ENCODE peak calls at places on chromosomes 5 and 9, in ten cellular contexts. One of them, this sample, is unnamed.

GRCh38 chr5:133460172-133460758 is 152.1 kb downstream of the FSTL4 start:
- DNase-seq in nucleus accumbens: no peak
- DNase-seq in HFFc6: no peak
- DNase-seq in esophagus squamous epithelium: no peak
- DNase-seq in stimulated activated naive CD4-positive, alpha-beta T cell: peak
- DNase-seq in activated naive CD8-positive, alpha-beta T cell treated with anti-CD3 and anti-CD28 coated beads, Interleukin-2, amount 50 U/mL, for 24 hours: peak
- DNase-seq in SHP77: no peak
- DNase-seq in dorsolateral prefrontal cortex: no peak
- DNase-seq in A172: peak
- DNase-seq in endothelial cell: peak
- DNase-seq in this sample: no peak

GRCh38 chr9:127744407-127745110 is 9.5 kb upstream of the TOR2A start:
- DNase-seq in HFFc6: no peak
- DNase-seq in endothelial cell: no peak
- DNase-seq in SHP77: no peak
- DNase-seq in activated naive CD8-positive, alpha-beta T cell treated with anti-CD3 and anti-CD28 coated beads, Interleukin-2, amount 50 U/mL, for 24 hours: no peak
- DNase-seq in dorsolateral prefrontal cortex: no peak
- DNase-seq in stimulated activated naive CD4-positive, alpha-beta T cell: no peak
- DNase-seq in esophagus squamous epithelium: no peak
- DNase-seq in nucleus accumbens: no peak
- DNase-seq in A172: no peak
- DNase-seq in this sample: no peak

GRCh38 chr5:142671801-142672200 is 14.1 kb downstream of the FGF1 start:
- DNase-seq in SHP77: no peak
- DNase-seq in esophagus squamous epithelium: no peak
- DNase-seq in activated naive CD8-positive, alpha-beta T cell treated with anti-CD3 and anti-CD28 coated beads, Interleukin-2, amount 50 U/mL, for 24 hours: no peak
- DNase-seq in HFFc6: peak
- DNase-seq in A172: peak
- DNase-seq in dorsolateral prefrontal cortex: no peak
- DNase-seq in endothelial cell: no peak
- DNase-seq in nucleus accumbens: no peak
- DNase-seq in stimulated activated naive CD4-positive, alpha-beta T cell: no peak
- DNase-seq in this sample: no peak

GRCh38 chr9:81661339-81661738 is 28.0 kb downstream of the TLE1 start:
- DNase-seq in A172: no peak
- DNase-seq in stimulated activated naive CD4-positive, alpha-beta T cell: no peak
- DNase-seq in HFFc6: no peak
- DNase-seq in nucleus accumbens: no peak
- DNase-seq in activated naive CD8-positive, alpha-beta T cell treated with anti-CD3 and anti-CD28 coated beads, Interleukin-2, amount 50 U/mL, for 24 hours: no peak
- DNase-seq in esophagus squamous epithelium: no peak
- DNase-seq in dorsolateral prefrontal cortex: no peak
- DNase-seq in SHP77: no peak
- DNase-seq in endothelial cell: no peak
- DNase-seq in this sample: no peak

GRCh38 chr9:35232867-35233544 is 71.2 kb downstream of the UNC13B start:
- DNase-seq in SHP77: no peak
- DNase-seq in esophagus squamous epithelium: no peak
- DNase-seq in dorsolateral prefrontal cortex: no peak
- DNase-seq in activated naive CD8-positive, alpha-beta T cell treated with anti-CD3 and anti-CD28 coated beads, Interleukin-2, amount 50 U/mL, for 24 hours: no peak
- DNase-seq in A172: no peak
- DNase-seq in nucleus accumbens: no peak
- DNase-seq in stimulated activated naive CD4-positive, alpha-beta T cell: no peak
- DNase-seq in endothelial cell: no peak
- DNase-seq in HFFc6: no peak
- DNase-seq in this sample: no peak

GRCh38 chr5:64074533-64074932 is 91.1 kb upstream of the RNF180 start:
- DNase-seq in dorsolateral prefrontal cortex: no peak
- DNase-seq in HFFc6: peak
- DNase-seq in A172: peak
- DNase-seq in stimulated activated naive CD4-positive, alpha-beta T cell: no peak
- DNase-seq in activated naive CD8-positive, alpha-beta T cell treated with anti-CD3 and anti-CD28 coated beads, Interleukin-2, amount 50 U/mL, for 24 hours: no peak
- DNase-seq in nucleus accumbens: no peak
- DNase-seq in esophagus squamous epithelium: no peak
- DNase-seq in SHP77: peak
- DNase-seq in endothelial cell: peak
- DNase-seq in this sample: no peak

GRCh38 chr5:154273028-154273617 is 82.6 kb downstream of the GALNT10 start:
- DNase-seq in esophagus squamous epithelium: no peak
- DNase-seq in stimulated activated naive CD4-positive, alpha-beta T cell: no peak
- DNase-seq in nucleus accumbens: no peak
- DNase-seq in endothelial cell: no peak
- DNase-seq in SHP77: no peak
- DNase-seq in HFFc6: peak
- DNase-seq in dorsolateral prefrontal cortex: no peak
- DNase-seq in A172: peak
- DNase-seq in activated naive CD8-positive, alpha-beta T cell treated with anti-CD3 and anti-CD28 coated beads, Interleukin-2, amount 50 U/mL, for 24 hours: no peak
- DNase-seq in this sample: no peak

GRCh38 chr5:72498284-72498683 is 8.9 kb downstream of the ZNF366 start:
- DNase-seq in A172: no peak
- DNase-seq in stimulated activated naive CD4-positive, alpha-beta T cell: no peak
- DNase-seq in SHP77: no peak
- DNase-seq in activated naive CD8-positive, alpha-beta T cell treated with anti-CD3 and anti-CD28 coated beads, Interleukin-2, amount 50 U/mL, for 24 hours: no peak
- DNase-seq in HFFc6: peak
- DNase-seq in nucleus accumbens: no peak
- DNase-seq in dorsolateral prefrontal cortex: no peak
- DNase-seq in endothelial cell: no peak
- DNase-seq in esophagus squamous epithelium: no peak
- DNase-seq in this sample: no peak

GRCh38 chr5:83473344-83474169 is 2.0 kb downstream of the VCAN start:
- DNase-seq in activated naive CD8-positive, alpha-beta T cell treated with anti-CD3 and anti-CD28 coated beads, Interleukin-2, amount 50 U/mL, for 24 hours: peak
- DNase-seq in dorsolateral prefrontal cortex: peak
- DNase-seq in stimulated activated naive CD4-positive, alpha-beta T cell: peak
- DNase-seq in nucleus accumbens: peak
- DNase-seq in endothelial cell: peak
- DNase-seq in A172: peak
- DNase-seq in SHP77: peak
- DNase-seq in HFFc6: peak
- DNase-seq in esophagus squamous epithelium: peak
- DNase-seq in this sample: peak

GRCh38 chr5:106956187-106956586 is 714.5 kb downstream of the EFNA5 start:
- DNase-seq in A172: no peak
- DNase-seq in nucleus accumbens: no peak
- DNase-seq in SHP77: no peak
- DNase-seq in HFFc6: no peak
- DNase-seq in activated naive CD8-positive, alpha-beta T cell treated with anti-CD3 and anti-CD28 coated beads, Interleukin-2, amount 50 U/mL, for 24 hours: no peak
- DNase-seq in dorsolateral prefrontal cortex: no peak
- DNase-seq in esophagus squamous epithelium: no peak
- DNase-seq in endothelial cell: no peak
- DNase-seq in stimulated activated naive CD4-positive, alpha-beta T cell: no peak
- DNase-seq in this sample: no peak